ENCODE peak calls at places on chromosomes 16 and 17, in eight cellular contexts. Q is spleen; X is stomach; G is mesendoderm; A is Peyer's patch; R is naive thymus-derived CD4-positive, alpha-beta T cell; B is testis; D is prostate gland. F is an unnamed sample.
A peak's percentile ranks its signal among the peaks of the same experiment; 100 is the strongest.

GRCh38 chr17:1736348-1737281 is 6.1 kb upstream of the SERPINF2 start:
- DNase-seq in Q (peak; percentile 86), X (peak; percentile 46), G (no peak), A (no peak), R (no peak), B (peak; percentile 95), D (no peak), F (peak; percentile 40)

GRCh38 chr16:61829631-61830030 is 206.6 kb downstream of the CDH8 start:
- DNase-seq in Q (no peak), X (no peak), G (no peak), A (no peak), R (no peak), B (no peak), D (no peak), F (no peak)

GRCh38 chr16:77564791-77565390 is 130.1 kb upstream of the ADAMTS18 start:
- DNase-seq in Q (no peak), X (no peak), G (peak; percentile 52), A (no peak), R (no peak), B (no peak), D (no peak), F (no peak)

GRCh38 chr16:14500791-14501190 is 129.3 kb downstream of the PARN start:
- DNase-seq in Q (no peak), X (no peak), G (no peak), A (no peak), R (no peak), B (no peak), D (no peak), F (no peak)

GRCh38 chr17:2564876-2565275 is 28.6 kb upstream of the PAFAH1B1 start:
- DNase-seq in Q (no peak), X (peak; percentile 47), G (peak; percentile 34), A (no peak), R (no peak), B (peak; percentile 35), D (peak; percentile 36), F (peak; percentile 63)

GRCh38 chr16:868846-869822 is 68.6 kb upstream of the GNG13 start:
- DNase-seq in Q (peak; percentile 58), X (no peak), G (no peak), A (no peak), R (no peak), B (no peak), D (no peak), F (no peak)

GRCh38 chr16:278863-279366 is 1.5 kb upstream of the ARHGDIG start:
- DNase-seq in Q (no peak), X (peak; percentile 87), G (peak; percentile 72), A (no peak), R (no peak), B (no peak), D (no peak), F (peak; percentile 79)

GRCh38 chr17:75629157-75629556 is 4.1 kb upstream of the SMIM5 start:
- DNase-seq in Q (no peak), X (no peak), G (no peak), A (no peak), R (no peak), B (no peak), D (no peak), F (no peak)

GRCh38 chr17:77313831-77314230 is 173.1 kb downstream of the SEC14L1 start:
- DNase-seq in Q (peak; percentile 35), X (no peak), G (no peak), A (no peak), R (no peak), B (no peak), D (no peak), F (no peak)

GRCh38 chr17:61862105-61862574 is 1.2 kb downstream of the BRIP1 start:
- DNase-seq in Q (no peak), X (no peak), G (peak; percentile 39), A (no peak), R (no peak), B (no peak), D (no peak), F (no peak)

GRCh38 chr17:9676742-9677387 is 31.5 kb downstream of the USP43 start:
- DNase-seq in Q (no peak), X (no peak), G (peak; percentile 87), A (no peak), R (no peak), B (no peak), D (no peak), F (peak; percentile 8)

GRCh38 chr17:45823598-45823997 is 21.1 kb upstream of the SPPL2C start:
- DNase-seq in Q (no peak), X (no peak), G (no peak), A (no peak), R (no peak), B (no peak), D (no peak), F (no peak)

GRCh38 chr16:64225696-64226095 is 896.2 kb downstream of the CDH11 start:
- DNase-seq in Q (no peak), X (no peak), G (no peak), A (no peak), R (no peak), B (no peak), D (no peak), F (no peak)

GRCh38 chr17:60163108-60163784 is 13.5 kb downstream of the CA4 start:
- DNase-seq in Q (no peak), X (no peak), G (no peak), A (no peak), R (no peak), B (no peak), D (no peak), F (no peak)

GRCh38 chr16:13005836-13006235 is 104.4 kb downstream of the SHISA9 start:
- DNase-seq in Q (no peak), X (no peak), G (no peak), A (no peak), R (no peak), B (no peak), D (no peak), F (no peak)

GRCh38 chr17:35890774-35891155 is 10.6 kb upstream of the CCL5 start:
- DNase-seq in Q (peak; percentile 80), X (peak; percentile 35), G (peak; percentile 27), A (peak; percentile 61), R (no peak), B (peak; percentile 17), D (no peak), F (peak; percentile 73)

DNA sequence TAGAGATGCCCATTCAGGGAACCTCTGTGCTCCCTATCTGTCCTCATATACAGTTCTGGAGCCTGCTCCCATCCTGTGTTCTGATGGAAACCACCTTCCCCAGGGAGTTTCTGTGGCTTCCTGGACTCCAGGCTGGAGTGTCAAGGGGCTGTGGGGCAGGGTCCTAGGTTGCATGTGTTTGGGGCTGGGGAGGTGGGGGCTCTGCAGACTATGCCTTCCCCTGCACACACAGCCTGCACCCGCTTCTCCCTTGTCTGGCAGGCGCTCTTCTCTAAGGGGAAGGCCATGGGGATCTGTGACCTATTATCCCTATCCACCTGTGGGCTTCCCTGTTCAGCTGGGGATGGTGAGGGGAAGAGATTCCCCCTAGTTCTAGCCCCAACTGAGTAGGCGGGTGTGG is 14.3 kb downstream of the RARA start:
- DNase-seq in Q (no peak), X (no peak), G (no peak), A (no peak), R (no peak), B (no peak), D (no peak), F (no peak)
- H3K4me1 ChIP-seq in Q (peaks cover 100% of the 10 kb centered on the region), X (peaks cover 100% of the 10 kb centered on the region), G (peaks cover 8% of the 10 kb centered on the region), A (peaks cover 96% of the 10 kb centered on the region), R (peaks cover 71% of the 10 kb centered on the region), B (peaks cover 91% of the 10 kb centered on the region), D (peaks cover 35% of the 10 kb centered on the region), F (peaks cover 18% of the 10 kb centered on the region)

DNA sequence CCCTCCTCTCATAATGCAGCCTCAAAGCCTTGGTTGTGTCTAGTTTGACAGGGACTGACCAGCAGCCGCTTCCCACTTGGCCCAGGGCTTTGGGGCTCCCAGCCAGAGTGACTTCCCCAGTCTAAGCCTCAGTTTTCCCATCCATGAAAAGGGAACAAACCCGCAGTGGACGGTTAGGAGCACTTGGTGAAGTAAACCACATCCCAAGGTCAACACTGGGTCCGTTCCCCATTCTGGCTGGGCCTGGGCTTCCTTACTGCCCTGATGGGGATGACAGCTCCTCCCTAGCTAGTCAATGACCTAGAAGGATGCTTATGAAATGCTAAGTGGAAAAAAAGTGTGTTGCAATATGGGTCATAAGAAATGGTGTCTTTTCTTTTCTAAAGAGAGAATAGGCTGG is 19.1 kb downstream of the SOCS1 start:
- DNase-seq in Q (no peak), X (no peak), G (no peak), A (no peak), R (no peak), B (no peak), D (no peak), F (no peak)
- H3K4me1 ChIP-seq in Q (peaks cover 65% of the 10 kb centered on the region), X (peaks cover 18% of the 10 kb centered on the region), G (no peaks in the 10 kb centered on the region), A (peaks cover 11% of the 10 kb centered on the region), R (peaks cover 41% of the 10 kb centered on the region), B (peaks cover 6% of the 10 kb centered on the region), D (no peaks in the 10 kb centered on the region), F (no peaks in the 10 kb centered on the region)

GRCh38 chr16:84486551-84487235 is 17.8 kb downstream of the MEAK7 start:
- DNase-seq in Q (no peak), X (peak; percentile 19), G (no peak), A (peak; percentile 8), R (no peak), B (no peak), D (no peak), F (no peak)

GRCh38 chr16:84486126-84486525 is 18.3 kb downstream of the MEAK7 start:
- DNase-seq in Q (no peak), X (peak; percentile 13), G (no peak), A (peak; percentile 12), R (no peak), B (no peak), D (no peak), F (no peak)

GRCh38 chr16:84485255-84486010 is 19.0 kb downstream of the MEAK7 start:
- DNase-seq in Q (peak; percentile 7), X (peak; percentile 8), G (no peak), A (peak; percentile 5), R (no peak), B (no peak), D (no peak), F (no peak)

GRCh38 chr16:84487358-84487757 is 17.1 kb downstream of the MEAK7 start:
- DNase-seq in Q (no peak), X (peak; percentile 25), G (no peak), A (peak; percentile 11), R (no peak), B (no peak), D (no peak), F (no peak)

DNA sequence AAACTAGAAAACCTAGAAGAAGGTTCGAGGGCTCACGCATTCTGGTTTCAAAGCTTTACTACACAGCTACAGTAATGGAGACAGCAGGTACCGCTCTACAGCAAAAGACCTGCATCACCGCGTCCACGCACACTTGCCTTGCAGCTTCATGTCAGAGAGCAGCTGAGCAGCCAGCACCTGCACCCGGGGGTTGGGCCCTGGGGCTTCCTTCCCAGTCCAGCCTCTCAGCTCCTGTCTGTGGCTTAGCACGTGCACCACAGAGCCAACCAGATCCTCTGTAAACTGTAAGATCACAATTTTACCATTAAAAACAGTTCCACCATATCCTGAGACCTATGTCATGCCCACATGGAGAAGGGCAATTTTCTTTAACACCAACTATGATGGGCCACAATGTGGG is 15.3 kb downstream of the MEAK7 start:
- DNase-seq in Q (no peak), X (no peak), G (no peak), A (no peak), R (no peak), B (no peak), D (no peak), F (no peak)
- H3K4me1 ChIP-seq in Q (no peaks in the 10 kb centered on the region), X (no peaks in the 10 kb centered on the region), G (no peaks in the 10 kb centered on the region), A (no peaks in the 10 kb centered on the region), R (no peaks in the 10 kb centered on the region), B (no peaks in the 10 kb centered on the region), D (no peaks in the 10 kb centered on the region), F (no peaks in the 10 kb centered on the region)

DNA sequence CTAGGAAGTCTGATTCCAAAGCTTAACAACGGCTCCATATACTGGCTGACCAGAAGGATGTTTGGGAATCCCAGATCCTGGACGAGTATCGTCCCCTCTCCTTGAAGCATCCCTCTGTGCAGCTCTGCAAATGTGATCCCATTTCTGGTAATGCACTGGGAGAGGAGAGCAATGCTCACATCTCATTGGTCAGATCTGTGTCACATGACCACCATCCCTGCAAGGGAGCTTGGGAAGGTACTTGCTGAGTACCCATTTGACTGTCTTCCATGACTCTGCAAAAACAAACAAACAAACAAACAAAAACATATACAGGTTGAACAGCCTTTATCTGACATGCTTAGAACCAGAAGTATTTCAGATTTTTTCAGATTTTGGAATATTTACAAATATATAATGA is 41.9 kb upstream of the KDM8 start:
- DNase-seq in Q (no peak), X (no peak), G (no peak), A (no peak), R (no peak), B (no peak), D (no peak), F (no peak)
- H3K4me1 ChIP-seq in Q (no peaks in the 10 kb centered on the region), X (no peaks in the 10 kb centered on the region), G (no peaks in the 10 kb centered on the region), A (no peaks in the 10 kb centered on the region), R (no peaks in the 10 kb centered on the region), B (no peaks in the 10 kb centered on the region), D (no peaks in the 10 kb centered on the region), F (no peaks in the 10 kb centered on the region)

F was measured in small intestine.